ENCODE peak calls at places on chromosomes 1 and 21, in five cellular contexts. X is left lung, O is cardiac muscle cell, F is IMR-90, R is kidney. S is an unnamed sample.

GRCh38 chr1:155507960-155508359 is 54.6 kb downstream of the ASH1L start:
- DNase-seq in X (no peak), O (no peak), F (no peak), R (no peak), S (no peak)

GRCh38 chr1:154352245-154352580 is 26.9 kb downstream of the ATP8B2 start:
- DNase-seq in X (no peak), O (no peak), F (no peak), R (peak), S (no peak)

GRCh38 chr1:160104520-160104885 is 6.1 kb upstream of the IGSF8 start:
- DNase-seq in X (no peak), O (no peak), F (no peak), R (no peak), S (no peak)

GRCh38 chr1:94947453-94947852 is 20.5 kb upstream of the CNN3 start:
- DNase-seq in X (no peak), O (peak), F (peak), R (no peak), S (no peak)

GRCh38 chr1:27142464-27142863 is 12.5 kb downstream of the SLC9A1 start:
- DNase-seq in X (no peak), O (no peak), F (no peak), R (peak), S (no peak)

GRCh38 chr1:173475564-173476196 is 1.5 kb upstream of the PRDX6 start:
- DNase-seq in X (no peak), O (peak), F (peak), R (no peak), S (no peak)

GRCh38 chr1:67755619-67756018 is 70.6 kb downstream of the GADD45A start:
- DNase-seq in X (no peak), O (no peak), F (no peak), R (no peak), S (no peak)

GRCh38 chr1:109193653-109194590 is 19.8 kb upstream of the SARS1 start:
- DNase-seq in X (peak), O (peak), F (no peak), R (no peak), S (no peak)

GRCh38 chr1:45972621-45973020 is 159.8 kb downstream of the PIK3R3 start:
- DNase-seq in X (no peak), O (no peak), F (no peak), R (no peak), S (no peak)

GRCh38 chr1:101293461-101294045 is 56.7 kb downstream of the S1PR1 start:
- DNase-seq in X (no peak), O (peak), F (peak), R (no peak), S (no peak)

GRCh38 chr1:24289937-24290595 is 29.1 kb upstream of the GRHL3 start:
- DNase-seq in X (peak), O (peak), F (peak), R (peak), S (peak)

GRCh38 chr1:118223426-118223825 is 38.4 kb upstream of the SPAG17 start:
- DNase-seq in X (no peak), O (peak), F (no peak), R (no peak), S (no peak)

GRCh38 chr1:91900538-91900937 is 14.6 kb upstream of the TGFBR3 start:
- DNase-seq in X (no peak), O (peak), F (peak), R (no peak), S (no peak)

GRCh38 chr1:117147856-117148588 is 26.5 kb upstream of the TRIM45 start:
- DNase-seq in X (no peak), O (peak), F (peak), R (no peak), S (no peak)

GRCh38 chr1:199859525-199859924 is 168.0 kb upstream of the NR5A2 start:
- DNase-seq in X (no peak), O (peak), F (peak), R (no peak), S (no peak)

GRCh38 chr1:235027076-235027861 is 101.4 kb downstream of the TOMM20 start:
- DNase-seq in X (no peak), O (no peak), F (no peak), R (no peak), S (peak)

GRCh38 chr1:198167436-198167934 is 10.7 kb downstream of the NEK7 start:
- DNase-seq in X (no peak), O (no peak), F (peak), R (no peak), S (no peak)

GRCh38 chr1:170734412-170735175 is 70.7 kb downstream of the PRRX1 start:
- DNase-seq in X (no peak), O (no peak), F (peak), R (no peak), S (no peak)

GRCh38 chr1:209613351-209614150 is 30.0 kb downstream of the CAMK1G start:
- DNase-seq in X (no peak), O (no peak), F (no peak), R (no peak), S (no peak)

GRCh38 chr1:245310605-245311531 is 156.1 kb downstream of the KIF26B start:
- DNase-seq in X (peak), O (peak), F (no peak), R (no peak), S (peak)

GRCh38 chr1:77824694-77825355 is 45.4 kb downstream of the MIGA1 start:
- DNase-seq in X (no peak), O (no peak), F (no peak), R (no peak), S (no peak)

GRCh38 chr1:201721131-201722049 is 107.6 kb upstream of the IPO9 start:
- DNase-seq in X (no peak), O (peak), F (peak), R (no peak), S (peak)

GRCh38 chr1:8137406-8138244 is 111.5 kb upstream of the ERRFI1 start:
- DNase-seq in X (no peak), O (peak), F (peak), R (no peak), S (no peak)

GRCh38 chr1:186304982-186305949 is 69.8 kb downstream of the TPR start:
- DNase-seq in X (no peak), O (peak), F (peak), R (no peak), S (no peak)

GRCh38 chr1:8169364-8170058 is 143.4 kb upstream of the ERRFI1 start:
- DNase-seq in X (peak), O (peak), F (peak), R (peak), S (peak)

GRCh38 chr1:244273845-244274619 is 177.7 kb downstream of the ADSS2 start:
- DNase-seq in X (peak), O (peak), F (peak), R (no peak), S (no peak)

GRCh38 chr1:61951731-61952585 is 209.7 kb downstream of the PATJ start:
- DNase-seq in X (no peak), O (peak), F (peak), R (no peak), S (no peak)

GRCh38 chr1:231428392-231428791 is 6.3 kb upstream of the EGLN1 start:
- DNase-seq in X (no peak), O (no peak), F (no peak), R (no peak), S (no peak)

GRCh38 chr1:79004916-79005315 is 1.6 kb downstream of the ADGRL4 start:
- DNase-seq in X (no peak), O (peak), F (no peak), R (no peak), S (no peak)
- H3K4me3 ChIP-seq in X (peak), O (no peak), F (no peak), R (peak), S (no peak)

GRCh38 chr1:3612123-3612522 is 815 bp upstream of the MEGF6 start:
- DNase-seq in X (no peak), O (no peak), F (no peak), R (no peak), S (no peak)
- H3K4me3 ChIP-seq in X (peak), O (no peak), F (no peak), R (no peak), S (no peak)

GRCh38 chr1:11720523-11720922 is 15.4 kb upstream of the AGTRAP start:
- DNase-seq in X (no peak), O (no peak), F (no peak), R (no peak), S (no peak)

GRCh38 chr1:11719313-11720032 is 16.5 kb upstream of the AGTRAP start:
- DNase-seq in X (peak), O (peak), F (peak), R (peak), S (peak)

GRCh38 chr1:11714831-11715574 is 20.9 kb upstream of the AGTRAP start:
- DNase-seq in X (no peak), O (peak), F (no peak), R (no peak), S (no peak)

GRCh38 chr1:11721301-11721700 is 14.6 kb upstream of the AGTRAP start:
- DNase-seq in X (no peak), O (no peak), F (no peak), R (no peak), S (no peak)

DNA sequence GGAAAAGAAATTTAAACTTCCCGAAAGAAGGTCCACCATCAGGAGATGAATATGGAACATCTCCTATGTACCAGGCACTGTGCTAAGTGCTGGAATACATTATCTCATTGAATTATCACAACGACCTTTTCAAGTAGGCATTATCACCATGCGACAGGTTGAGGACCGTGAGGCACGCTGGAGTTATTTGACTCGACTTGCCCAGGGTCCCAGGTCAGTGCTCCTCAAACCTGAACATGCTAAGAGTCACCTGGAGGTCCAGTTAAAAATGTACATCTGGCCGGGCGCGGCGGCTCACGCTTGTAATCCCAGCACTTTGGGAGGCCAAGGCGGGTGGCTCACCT is 15.9 kb upstream of the AGTRAP start:
- DNase-seq in X (no peak), O (no peak), F (no peak), R (no peak), S (no peak)
- H3K4me3 ChIP-seq in X (peak), O (no peak), F (no peak), R (peak), S (no peak)

DNA sequence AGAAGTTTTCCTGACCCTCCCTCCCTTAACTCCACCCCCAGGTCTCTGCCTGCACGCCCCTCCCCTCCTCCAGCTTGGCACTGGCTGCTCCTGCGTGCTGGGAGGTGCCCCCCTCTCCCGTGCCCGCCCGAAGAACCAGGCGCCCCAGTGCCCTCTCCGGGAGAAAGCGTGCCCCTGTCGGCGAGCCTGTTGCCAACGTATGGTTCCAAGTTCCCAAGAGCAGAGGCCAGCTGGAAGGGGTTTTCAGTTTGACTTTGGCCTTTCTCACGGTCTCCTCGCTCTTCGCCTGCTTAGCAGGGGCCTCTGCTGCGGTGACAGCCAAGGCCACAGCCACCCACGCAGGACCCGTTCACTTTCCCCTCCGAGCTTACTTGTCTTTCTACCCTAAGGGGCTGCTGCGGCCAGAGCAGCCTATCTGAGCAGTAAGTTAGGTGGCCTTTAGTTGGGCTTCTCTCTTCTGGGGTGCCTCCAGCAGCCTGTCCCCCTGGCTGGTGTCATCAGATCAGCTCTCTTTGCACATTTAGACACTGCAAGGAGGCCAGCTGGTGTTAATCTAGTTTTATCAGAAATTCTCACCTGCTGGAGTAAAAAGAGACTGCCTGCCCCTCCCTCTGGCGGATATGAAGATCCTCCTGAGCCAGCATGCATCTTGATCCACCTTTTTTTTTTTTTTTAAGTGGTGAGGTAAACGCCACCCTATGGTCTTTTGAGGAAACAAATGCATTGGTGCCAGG is 1.5 kb downstream of the STUM start:
- DNase-seq in X (no peak), O (no peak), F (no peak), R (peak), S (peak)
- H3K4me3 ChIP-seq in X (peak), O (peak), F (no peak), R (peak), S (peak)

GRCh38 chr1:18299441-18300338 is 181.0 kb upstream of the KLHDC7A start:
- DNase-seq in X (no peak), O (peak), F (no peak), R (no peak), S (no peak)
- H3K4me3 ChIP-seq in X (no peak), O (no peak), F (no peak), R (no peak), S (no peak)

DNA sequence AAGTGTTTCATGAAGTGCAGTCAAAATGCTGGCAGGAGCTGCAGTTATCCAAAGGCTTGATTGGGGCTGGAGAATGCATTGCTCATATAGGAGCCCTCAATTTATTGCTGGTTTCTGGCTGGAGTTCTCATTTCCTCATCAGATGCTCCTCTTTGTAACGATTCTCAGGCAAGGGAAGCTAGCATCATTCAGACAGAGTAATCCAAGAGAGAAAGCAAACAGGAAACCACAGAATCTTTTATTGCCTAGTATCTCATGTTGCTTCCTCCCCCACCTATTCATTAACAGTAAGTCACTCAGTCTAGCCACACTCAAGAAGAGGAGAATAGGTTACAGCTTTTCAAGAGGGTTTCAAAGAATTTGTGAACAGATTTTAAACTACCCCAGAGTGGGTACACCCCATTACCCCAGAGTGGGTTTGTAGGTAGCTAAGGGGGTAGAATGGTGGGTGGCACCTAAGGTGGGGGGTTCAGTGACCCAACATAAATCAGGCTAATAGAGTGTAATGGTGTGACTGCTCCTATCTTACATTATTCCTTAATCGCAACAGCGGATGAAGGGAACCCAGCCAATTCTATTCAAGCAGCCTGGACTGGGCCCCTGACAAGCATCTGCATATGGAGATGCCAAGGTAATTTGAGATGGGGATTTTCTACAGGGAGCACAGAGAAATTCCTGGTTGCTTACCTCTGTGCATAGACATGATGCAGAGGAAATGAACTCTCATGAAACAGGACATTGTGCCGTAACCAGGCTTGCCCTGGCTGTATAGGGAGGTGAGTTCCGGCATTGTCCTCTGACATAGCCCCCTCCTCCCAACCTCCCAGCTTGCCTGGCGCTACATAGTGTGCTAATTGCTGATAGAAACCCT is 67.2 kb downstream of the KCNJ15 start:
- DNase-seq in X (no peak), O (peak), F (peak), R (no peak), S (peak)
- H3K4me3 ChIP-seq in X (no peak), O (no peak), F (no peak), R (no peak), S (no peak)

GRCh38 chr1:6148497-6149241 is 31.5 kb downstream of the CHD5 start:
- DNase-seq in X (peak), O (peak), F (no peak), R (no peak), S (no peak)
- H3K4me3 ChIP-seq in X (no peak), O (no peak), F (no peak), R (no peak), S (no peak)

GRCh38 chr21:34887729-34888568 is 161.2 kb downstream of the RUNX1 start:
- DNase-seq in X (peak), O (peak), F (peak), R (peak), S (peak)
- H3K4me3 ChIP-seq in X (peak), O (peak), F (peak), R (peak), S (peak)

GRCh38 chr1:182670032-182670431 is 14.4 kb downstream of the RGS8 start:
- DNase-seq in X (no peak), O (no peak), F (no peak), R (no peak), S (no peak)

GRCh38 chr1:182674346-182675246 is 9.8 kb downstream of the RGS8 start:
- DNase-seq in X (no peak), O (peak), F (no peak), R (no peak), S (no peak)

GRCh38 chr1:182669266-182669665 is 15.1 kb downstream of the RGS8 start:
- DNase-seq in X (no peak), O (no peak), F (no peak), R (no peak), S (no peak)

GRCh38 chr1:182672487-182672836 is 11.9 kb downstream of the RGS8 start:
- DNase-seq in X (no peak), O (no peak), F (no peak), R (no peak), S (no peak)

GRCh38 chr1:182671779-182672486 is 12.5 kb downstream of the RGS8 start:
- DNase-seq in X (no peak), O (no peak), F (no peak), R (peak), S (no peak)
- H3K4me3 ChIP-seq in X (no peak), O (no peak), F (no peak), R (no peak), S (no peak)

S was measured in lower leg skin.